ENCODE peak calls at places on chromosomes 13 and 19, in five cellular contexts. P is NT2/D1, T is HepG2, I is H1, C is GM12878. V is an unnamed sample.

GRCh38 chr13:88339271-88339741 is 668.1 kb downstream of the SLITRK5 start:
- DNase-seq in T (no peak), I (no peak), P (no peak), C (no peak), V (no peak)

GRCh38 chr13:75175575-75175974 is 306.4 kb downstream of the TBC1D4 start:
- DNase-seq in C (no peak), P (no peak), I (no peak), T (no peak), V (no peak)

GRCh38 chr13:39073983-39074382 is 35.7 kb downstream of the NHLRC3 start:
- DNase-seq in C (no peak), P (no peak), T (no peak), I (no peak), V (no peak)

GRCh38 chr19:1953441-1954094 is 12.6 kb downstream of the CSNK1G2 start:
- DNase-seq in C (no peak), I (no peak), P (no peak), T (no peak), V (no peak)

GRCh38 chr13:27541386-27541785 is 78.9 kb downstream of the LNX2 start:
- DNase-seq in P (no peak), I (no peak), C (no peak), T (no peak), V (no peak)

GRCh38 chr19:44552324-44552723 is 22.8 kb upstream of the CEACAM20 start:
- DNase-seq in C (no peak), T (peak), P (peak), I (peak), V (peak)

GRCh38 chr19:3669616-3670257 is 30.5 kb downstream of the PIP5K1C start:
- DNase-seq in P (no peak), C (no peak), I (no peak), T (no peak), V (no peak)

GRCh38 chr19:6239401-6239844 is 40.4 kb downstream of the MLLT1 start:
- DNase-seq in I (no peak), T (no peak), P (no peak), C (no peak), V (no peak)

GRCh38 chr13:41222259-41222852 is 28.0 kb upstream of the KBTBD7 start:
- DNase-seq in I (peak), T (peak), P (peak), C (peak), V (peak)

DNA sequence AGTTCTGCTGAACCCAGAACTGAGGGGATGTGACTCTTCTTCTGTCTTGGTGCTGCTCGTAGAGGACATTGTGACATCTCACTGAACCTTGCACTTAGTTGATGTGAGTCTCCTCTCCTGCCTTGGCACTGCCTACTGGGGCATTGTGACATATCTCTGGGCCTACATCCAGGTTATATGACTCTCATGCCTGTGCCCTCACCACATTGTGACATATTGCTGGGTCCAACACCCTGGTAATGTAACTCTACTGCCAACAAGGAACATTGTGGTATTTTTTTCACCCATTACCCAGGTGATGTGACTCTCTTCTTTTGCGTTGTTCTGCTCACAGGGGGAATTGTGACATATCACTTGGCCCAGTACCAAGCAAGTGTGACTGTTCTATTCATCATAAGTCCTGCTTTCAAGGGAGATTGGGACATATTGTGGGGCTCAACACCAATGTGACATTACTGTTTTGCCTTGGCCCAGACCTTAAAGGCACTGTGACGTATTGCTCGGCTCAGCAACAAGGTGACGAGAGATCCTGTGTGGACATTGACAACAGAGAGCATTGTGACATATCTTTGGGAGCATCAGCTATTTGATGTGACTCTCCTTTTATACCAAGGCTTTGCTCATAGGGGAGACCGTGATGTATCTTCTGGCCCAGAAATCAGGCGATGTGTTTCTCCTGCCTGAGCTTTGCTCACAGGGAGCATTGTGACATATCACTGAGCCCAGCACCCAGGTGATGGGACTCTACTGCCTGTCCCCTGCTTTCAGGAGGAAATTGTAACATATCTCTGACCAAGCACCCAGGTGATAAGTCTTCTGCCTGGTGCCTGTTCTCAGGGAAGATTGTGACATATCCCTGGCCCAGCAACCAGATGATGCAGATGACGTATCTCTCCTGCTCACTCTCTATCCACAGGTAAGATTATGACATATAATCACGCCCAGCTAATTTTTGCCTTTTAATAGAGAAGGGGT is 12.2 kb upstream of the ZNF429 start:
- DNase-seq in I (no peak), T (no peak), C (no peak), P (no peak), V (no peak)
- TF ChIP-seq SUZ12 in I (no peak), T (no peak), C (no peak), P (no peak), V (no peak)

GRCh38 chr19:55493650-55494171 is 5.5 kb downstream of the SSC5D start:
- DNase-seq in T (no peak), I (no peak), P (no peak), C (no peak), V (no peak)

GRCh38 chr19:55495646-55496349 is 7.6 kb downstream of the SSC5D start:
- DNase-seq in P (peak), T (no peak), C (no peak), I (no peak), V (no peak)

GRCh38 chr19:55493052-55493649 is 4.9 kb downstream of the SSC5D start:
- DNase-seq in T (no peak), P (no peak), I (no peak), C (no peak), V (no peak)

GRCh38 chr19:55492362-55492944 is 4.2 kb downstream of the SSC5D start:
- DNase-seq in T (no peak), C (no peak), P (no peak), I (no peak), V (no peak)

GRCh38 chr19:55494172-55494761 is 6.0 kb downstream of the SSC5D start:
- DNase-seq in T (no peak), P (no peak), I (no peak), C (no peak), V (no peak)
- TF ChIP-seq SUZ12 in T (no peak), P (no peak), I (no peak), C (no peak), V (no peak)

GRCh38 chr13:90135558-90135957 is 1211.9 kb upstream of the MIR17HG start:
- DNase-seq in P (no peak), T (no peak), I (no peak), C (no peak), V (no peak)
- TF ChIP-seq SUZ12 in P (no peak), T (no peak), I (no peak), C (no peak), V (no peak)

GRCh38 chr13:23427342-23428182 is 5.9 kb downstream of the SACS start:
- DNase-seq in C (no peak), I (peak), P (no peak), T (peak), V (no peak)
- TF ChIP-seq SUZ12 in C (no peak), I (no peak), P (no peak), T (no peak), V (no peak)

GRCh38 chr13:111614009-111614408 is 293.6 kb downstream of the TEX29 start:
- DNase-seq in P (no peak), I (no peak), C (no peak), T (no peak), V (no peak)
- TF ChIP-seq SUZ12 in P (no peak), I (no peak), C (no peak), T (no peak), V (no peak)

GRCh38 chr19:11964858-11965645 is at the start of gene ZNF763:
- DNase-seq in I (peak), T (peak), P (peak), C (peak), V (no peak)
- TF ChIP-seq SUZ12 in I (no peak), T (no peak), P (no peak), C (no peak), V (no peak)

GRCh38 chr19:20279516-20279915 is 112.5 kb downstream of the ZNF486 start:
- DNase-seq in I (no peak), P (no peak), T (no peak), C (no peak), V (no peak)
- TF ChIP-seq SUZ12 in I (no peak), P (no peak), T (no peak), C (no peak), V (no peak)

V was measured in HEK293T.